ENCODE peak calls at places on chromosomes 16 and 17, in five cellular contexts. K, Q, B, L and P are unnamed samples.

GRCh38 chr16:87620201-87620495 is 17.8 kb downstream of the JPH3 start:
- DNase-seq in Q (no peak), K (no peak), B (no peak), L (no peak), P (no peak)

GRCh38 chr17:6381052-6381451 is 53.9 kb downstream of the AIPL1 start:
- DNase-seq in K (no peak), Q (no peak), L (no peak), B (no peak), P (no peak)

GRCh38 chr17:72614871-72615626 is 477.4 kb downstream of the SLC39A11 start:
- DNase-seq in Q (peak), K (no peak), L (no peak), B (no peak), P (no peak)

GRCh38 chr17:79272666-79273219 is 198.1 kb downstream of the ENGASE start:
- DNase-seq in K (no peak), Q (no peak), L (no peak), B (no peak), P (no peak)

GRCh38 chr17:8073627-8074485 is 13.7 kb downstream of the ALOX12B start:
- DNase-seq in B (no peak), Q (no peak), L (no peak), K (no peak), P (no peak)

GRCh38 chr16:30927789-30928378 is 4.5 kb downstream of the FBXL19 start:
- DNase-seq in Q (no peak), B (no peak), K (no peak), L (no peak), P (no peak)

GRCh38 chr16:21145738-21146137 is 4.9 kb downstream of the DNAH3 start:
- DNase-seq in B (no peak), L (no peak), Q (no peak), K (no peak), P (no peak)

GRCh38 chr16:80804061-80804450 is 342 bp downstream of the CDYL2 start:
- DNase-seq in L (no peak), K (no peak), B (peak), Q (no peak), P (no peak)

GRCh38 chr17:14372905-14373559 is 72.2 kb downstream of the HS3ST3B1 start:
- DNase-seq in Q (no peak), K (no peak), B (no peak), L (no peak), P (no peak)

GRCh38 chr16:278863-279366 is 1.5 kb upstream of the ARHGDIG start:
- DNase-seq in B (no peak), L (no peak), Q (no peak), K (no peak), P (no peak)

GRCh38 chr16:945271-946047 is 25.3 kb downstream of the LMF1 start:
- DNase-seq in Q (no peak), K (no peak), L (no peak), B (no peak), P (no peak)

GRCh38 chr17:6286239-6286638 is 148.7 kb downstream of the AIPL1 start:
- DNase-seq in Q (no peak), B (no peak), L (no peak), K (peak), P (no peak)

GRCh38 chr17:65079489-65079900 is 23.0 kb upstream of the GNA13 start:
- DNase-seq in B (no peak), Q (no peak), L (no peak), K (no peak), P (no peak)

GRCh38 chr17:9360610-9361571 is 214.7 kb downstream of the STX8 start:
- DNase-seq in Q (no peak), K (no peak), L (no peak), B (peak), P (peak)

GRCh38 chr17:19904924-19905323 is 37.2 kb upstream of the ULK2 start:
- DNase-seq in K (no peak), L (no peak), Q (peak), B (no peak), P (no peak)

GRCh38 chr16:53043986-53044571 is 8.6 kb downstream of the CHD9NB start:
- DNase-seq in K (peak), B (no peak), Q (no peak), L (no peak), P (no peak)

GRCh38 chr16:52569296-52569695 is 22.4 kb upstream of the TOX3 start:
- DNase-seq in B (no peak), Q (no peak), L (no peak), K (no peak), P (no peak)

GRCh38 chr17:17985153-17985552 is 12.5 kb downstream of the DRC3 start:
- DNase-seq in L (no peak), B (no peak), K (no peak), Q (no peak), P (no peak)

GRCh38 chr17:11980813-11981212 is 16.5 kb downstream of the ZNF18 start:
- DNase-seq in L (no peak), B (no peak), Q (no peak), K (no peak), P (no peak)

GRCh38 chr16:81466351-81466960 is 21.8 kb downstream of the CMIP start:
- DNase-seq in Q (no peak), K (no peak), B (no peak), L (no peak), P (no peak)

GRCh38 chr17:41588126-41588810 is 1.6 kb upstream of the KRT14 start:
- DNase-seq in B (no peak), Q (no peak), K (no peak), L (no peak), P (no peak)

GRCh38 chr16:72442381-72443158 is 270.6 kb upstream of the PMFBP1 start:
- DNase-seq in K (no peak), Q (no peak), B (no peak), L (no peak), P (no peak)

GRCh38 chr17:47615766-47616424 is 33.8 kb upstream of the KPNB1 start:
- DNase-seq in L (no peak), B (peak), K (no peak), Q (no peak), P (no peak)

GRCh38 chr16:53129281-53130192 is 74.7 kb downstream of the CHD9 start:
- DNase-seq in B (no peak), Q (no peak), K (no peak), L (no peak), P (peak)

GRCh38 chr17:14061666-14062560 is 7.4 kb upstream of the COX10 start:
- DNase-seq in K (no peak), Q (no peak), L (peak), B (peak), P (peak)

GRCh38 chr17:79758260-79758659 is 19.7 kb upstream of the CBX2 start:
- DNase-seq in K (no peak), L (no peak), B (no peak), Q (no peak), P (no peak)

GRCh38 chr16:5951486-5951885 is 853.9 kb upstream of the EEF2KMT start:
- DNase-seq in Q (no peak), L (no peak), B (no peak), K (no peak), P (no peak)

GRCh38 chr16:30526137-30526822 is at the start of gene ZNF768:
- DNase-seq in B (no peak), K (no peak), Q (no peak), L (no peak), P (no peak)

GRCh38 chr17:60557805-60558204 is 31.8 kb upstream of the APPBP2 start:
- DNase-seq in B (no peak), K (no peak), L (peak), Q (no peak), P (no peak)

GRCh38 chr17:29826045-29826692 is 103.9 kb downstream of the SSH2 start:
- DNase-seq in Q (no peak), B (no peak), L (no peak), K (no peak), P (no peak)

GRCh38 chr16:81687183-81687456 is 92.0 kb upstream of the PLCG2 start:
- DNase-seq in B (no peak), Q (no peak), L (no peak), K (no peak), P (no peak)

GRCh38 chr16:79770244-79771064 is 169.9 kb upstream of the MAF start:
- DNase-seq in L (peak), K (peak), Q (peak), B (peak), P (peak)

GRCh38 chr17:48791128-48792032 is 25.6 kb downstream of the TTLL6 start:
- DNase-seq in Q (peak), K (peak), B (peak), L (no peak), P (peak)

GRCh38 chr17:28174352-28175046 is 132.0 kb downstream of the NLK start:
- DNase-seq in Q (no peak), K (no peak), L (no peak), B (no peak), P (no peak)

GRCh38 chr17:77322284-77322533 is 181.4 kb downstream of the SEC14L1 start:
- DNase-seq in B (no peak), Q (no peak), K (no peak), L (no peak), P (no peak)

GRCh38 chr17:68155692-68156091 is 92.2 kb upstream of the AMZ2 start:
- DNase-seq in Q (no peak), L (no peak), K (no peak), B (no peak), P (no peak)

GRCh38 chr17:32917842-32918241 is 10.1 kb upstream of the TMEM98 start:
- DNase-seq in K (peak), L (no peak), B (no peak), Q (no peak), P (no peak)